ENCODE peak calls at places on chromosome 20, in four cellular contexts. E is fibroblast of lung, S is neuronal stem cell, H is astrocyte. R is an unnamed sample.

GRCh38 chr20:48823960-48824497 is 3.8 kb downstream of the PREX1 start:
- DNase-seq in E (peak), S (no peak), H (peak), R (peak)

GRCh38 chr20:64258071-64258823 is 2.7 kb downstream of the PCMTD2 start:
- DNase-seq in E (no peak), S (no peak), H (no peak), R (no peak)

GRCh38 chr20:13543783-13544182 is 94.9 kb downstream of the TASP1 start:
- DNase-seq in S (no peak), H (no peak), E (no peak), R (no peak)

GRCh38 chr20:60238992-60239655 is 280.9 kb downstream of the CDH26 start:
- DNase-seq in H (no peak), E (peak), S (no peak), R (no peak)

GRCh38 chr20:10619427-10619826 is 54.4 kb downstream of the JAG1 start:
- DNase-seq in S (no peak), E (peak), H (peak), R (peak)

GRCh38 chr20:49560186-49560585 is 7.8 kb downstream of the PTGIS start:
- DNase-seq in E (no peak), H (no peak), S (no peak), R (no peak)

GRCh38 chr20:47748851-47749250 is 36.4 kb downstream of the SULF2 start:
- DNase-seq in S (no peak), H (peak), E (peak), R (no peak)

GRCh38 chr20:43508604-43509040 is 1.1 kb downstream of the L3MBTL1 start:
- DNase-seq in H (no peak), S (no peak), E (no peak), R (no peak)

GRCh38 chr20:37670426-37670825 is 23.4 kb upstream of the CTNNBL1 start:
- DNase-seq in H (no peak), S (no peak), E (peak), R (peak)

GRCh38 chr20:21047981-21048380 is 58.2 kb downstream of the LINC00237 start:
- DNase-seq in H (no peak), E (no peak), S (no peak), R (no peak)

GRCh38 chr20:46672543-46673148 is 16.6 kb downstream of the TP53RK start:
- DNase-seq in S (no peak), E (no peak), H (no peak), R (peak)

GRCh38 chr20:41218466-41218865 is 81.1 kb downstream of the PLCG1 start:
- DNase-seq in S (no peak), H (peak), E (peak), R (peak)

GRCh38 chr20:25211273-25211672 is 15.8 kb downstream of the ENTPD6 start:
- DNase-seq in S (no peak), H (no peak), E (no peak), R (no peak)

GRCh38 chr20:57584768-57585461 is 24.0 kb downstream of the PCK1 start:
- DNase-seq in E (no peak), S (no peak), H (no peak), R (peak)

GRCh38 chr20:49385471-49385870 is 97.0 kb downstream of the KCNB1 start:
- DNase-seq in H (peak), E (peak), S (no peak), R (no peak)

GRCh38 chr20:54397292-54398155 is 77.9 kb upstream of the DOK5 start:
- DNase-seq in E (peak), H (peak), S (no peak), R (no peak)

GRCh38 chr20:11376998-11377397 is 540.7 kb upstream of the BTBD3 start:
- DNase-seq in S (no peak), H (peak), E (peak), R (no peak)

GRCh38 chr20:40547492-40548129 is 141.4 kb downstream of the MAFB start:
- DNase-seq in H (no peak), S (no peak), E (no peak), R (no peak)

GRCh38 chr20:49297605-49298530 is 20.0 kb upstream of the ZNFX1 start:
- DNase-seq in E (no peak), S (no peak), H (no peak), R (no peak)

GRCh38 chr20:49187330-49188100 is 619 bp downstream of the STAU1 start:
- DNase-seq in H (no peak), S (peak), E (peak), R (no peak)

GRCh38 chr20:38115205-38115604 is 49.9 kb downstream of the TGM2 start:
- DNase-seq in H (no peak), S (no peak), E (no peak), R (no peak)

GRCh38 chr20:19961298-19961697 is 55.9 kb upstream of the NAA20 start:
- DNase-seq in H (no peak), S (no peak), E (no peak), R (no peak)

GRCh38 chr20:1792274-1792673 is 102.9 kb upstream of the SIRPA start:
- DNase-seq in E (no peak), S (no peak), H (no peak), R (no peak)

GRCh38 chr20:38108438-38109024 is 56.5 kb downstream of the TGM2 start:
- DNase-seq in H (peak), S (no peak), E (peak), R (no peak)

GRCh38 chr20:19384940-19385339 is 172.5 kb downstream of the SLC24A3 start:
- DNase-seq in S (no peak), H (no peak), E (no peak), R (no peak)

GRCh38 chr20:18678599-18678998 is 90.7 kb downstream of the DTD1 start:
- DNase-seq in E (no peak), S (no peak), H (no peak), R (no peak)

GRCh38 chr20:24160563-24161355 is 172.2 kb upstream of the GGTLC1 start:
- DNase-seq in S (peak), E (peak), H (peak), R (peak)

GRCh38 chr20:835220-836045 is 1.9 kb downstream of the FAM110A start:
- DNase-seq in E (no peak), H (no peak), S (no peak), R (no peak)

GRCh38 chr20:62583424-62583920 is 58.8 kb upstream of the SLCO4A1 start:
- DNase-seq in E (no peak), S (no peak), H (no peak), R (no peak)

GRCh38 chr20:5918856-5919633 is 31.3 kb downstream of the TRMT6 start:
- DNase-seq in S (no peak), E (peak), H (peak), R (peak)

GRCh38 chr20:25296094-25297093 is 48.5 kb downstream of the PYGB start:
- DNase-seq in S (no peak), E (no peak), H (no peak), R (peak)

GRCh38 chr20:57707849-57708693 is 1.7 kb downstream of the PMEPA1 start:
- DNase-seq in E (no peak), S (no peak), H (peak), R (peak)

GRCh38 chr20:36298795-36299339 is 7.3 kb upstream of the DLGAP4 start:
- DNase-seq in E (no peak), H (no peak), S (no peak), R (no peak)

GRCh38 chr20:36299459-36299858 is 6.7 kb upstream of the DLGAP4 start:
- DNase-seq in S (no peak), E (no peak), H (no peak), R (no peak)

GRCh38 chr20:36298061-36298460 is 8.1 kb upstream of the DLGAP4 start:
- DNase-seq in H (no peak), E (no peak), S (no peak), R (no peak)

GRCh38 chr20:36301359-36302119 is 4.6 kb upstream of the DLGAP4 start:
- DNase-seq in S (no peak), H (no peak), E (no peak), R (no peak)

DNA sequence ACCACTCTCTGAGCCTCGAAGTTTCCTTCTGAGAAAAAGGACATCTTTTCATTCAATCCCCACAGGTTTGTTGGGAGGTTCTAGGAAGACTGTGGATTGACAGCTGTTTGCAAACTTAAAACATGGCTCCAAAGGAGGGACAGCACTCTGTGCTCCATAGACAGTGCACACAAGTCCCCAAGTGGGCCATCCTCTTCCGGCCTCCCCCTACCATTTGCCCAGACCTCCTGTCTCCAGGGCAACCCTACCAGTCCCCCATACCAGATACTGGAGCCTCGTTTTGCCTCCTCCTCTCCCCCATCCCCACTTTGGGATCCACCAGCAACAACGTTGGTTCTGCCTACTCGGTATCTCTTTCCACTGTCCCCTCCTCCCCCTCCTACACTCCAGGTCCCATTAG is 8.5 kb upstream of the DLGAP4 start:
- DNase-seq in S (no peak), H (no peak), E (no peak), R (no peak)
- H3K27ac ChIP-seq in S (no peak), H (no peak), E (no peak), R (no peak)

DNA sequence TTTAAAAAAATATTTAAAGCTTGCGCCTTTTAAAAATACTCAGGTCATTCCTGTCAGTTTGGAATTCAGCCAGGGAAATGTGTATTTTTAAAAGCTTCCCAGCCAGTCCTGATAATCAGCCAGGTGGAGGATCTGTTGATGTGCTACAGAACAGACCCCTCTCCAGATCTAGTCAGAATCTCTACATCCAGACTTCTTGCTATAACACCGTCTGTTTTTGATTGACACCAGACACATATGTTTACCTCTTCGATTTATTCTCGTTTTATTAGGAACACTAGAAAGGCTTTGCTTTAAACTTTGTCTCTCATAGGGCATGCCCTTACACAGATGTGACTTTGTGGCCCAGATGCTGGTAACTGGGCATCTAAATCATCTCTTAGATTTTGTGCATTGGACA is 11.7 kb downstream of the PARD6B start:
- DNase-seq in E (no peak), S (no peak), H (no peak), R (peak)
- H2AFZ ChIP-seq in E (no peak), S (no peak), H (no peak), R (no peak)

DNA sequence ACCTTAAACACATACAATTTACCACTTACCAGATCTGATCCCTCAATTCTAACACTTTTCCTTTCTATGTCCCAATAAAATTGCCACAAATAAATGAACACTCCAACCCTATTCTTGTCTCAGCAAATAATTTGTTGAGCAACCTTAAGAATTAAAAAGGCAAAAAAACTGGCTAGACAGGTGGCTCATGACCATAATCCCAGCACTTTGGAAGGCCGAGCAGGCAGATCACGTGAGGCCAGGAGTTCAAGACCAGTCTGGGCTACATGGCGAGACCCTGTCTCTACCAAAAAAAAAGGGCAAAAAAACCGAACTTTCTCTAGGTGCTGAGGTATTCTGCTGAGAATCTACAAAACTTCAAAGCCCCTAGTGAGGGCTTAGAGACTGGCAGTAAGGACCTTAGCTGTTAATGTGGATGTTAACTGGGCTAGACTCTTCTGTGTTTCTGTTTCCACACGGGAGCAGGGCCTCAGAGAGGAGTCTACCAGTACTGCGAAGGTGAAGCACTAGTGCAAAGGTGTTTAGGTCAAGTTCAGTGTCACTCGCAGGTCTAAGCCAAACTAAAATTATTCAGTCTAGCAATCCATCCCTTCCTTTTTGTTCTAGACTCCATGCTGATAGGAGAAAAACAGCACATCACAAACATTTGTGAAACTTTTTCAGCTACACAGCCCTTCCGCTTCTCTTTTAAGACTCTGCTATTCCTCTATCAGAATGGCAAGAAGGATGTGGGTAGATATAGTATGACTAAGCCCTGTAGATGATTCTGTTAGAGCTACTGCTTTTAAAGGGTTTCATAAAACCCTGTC is 2.6 kb downstream of the FASTKD5 start:
- DNase-seq in H (no peak), S (no peak), E (peak), R (peak)
- H3K4me3 ChIP-seq in H (no peak), S (no peak), E (no peak), R (no peak)

GRCh38 chr20:53080969-53081871 is 109.1 kb downstream of the TSHZ2 start:
- DNase-seq in E (peak), H (peak), S (no peak), R (no peak)

GRCh38 chr20:53079483-53079810 is 107.3 kb downstream of the TSHZ2 start:
- DNase-seq in E (no peak), S (no peak), H (no peak), R (no peak)

GRCh38 chr20:53078761-53079482 is 106.8 kb downstream of the TSHZ2 start:
- DNase-seq in H (peak), E (peak), S (no peak), R (no peak)

GRCh38 chr20:53079883-53080282 is 107.7 kb downstream of the TSHZ2 start:
- DNase-seq in E (no peak), H (no peak), S (no peak), R (no peak)

GRCh38 chr20:53080412-53080962 is 108.3 kb downstream of the TSHZ2 start:
- DNase-seq in H (no peak), S (no peak), E (no peak), R (no peak)
- H3K27ac ChIP-seq in H (no peak), S (no peak), E (no peak), R (no peak)